ENCODE peak calls at places on chromosomes 5 and 9, in five cellular contexts. One of them, this sample, is unnamed.

GRCh38 chr9:136656339-136656738 is 6.4 kb upstream of the EGFL7 start:
- DNase-seq in KG1: no peak
- DNase-seq in GM13976: no peak
- DNase-seq in fibroblast of lung: no peak
- DNase-seq in RWPE1: no peak
- DNase-seq in this sample: no peak

GRCh38 chr9:106945727-106946690 is 83.0 kb downstream of the ZNF462 start:
- DNase-seq in KG1: no peak
- DNase-seq in GM13976: no peak
- DNase-seq in RWPE1: no peak
- DNase-seq in fibroblast of lung: peak
- DNase-seq in this sample: no peak

GRCh38 chr9:82109626-82110025 is 121.1 kb downstream of the SPATA31D1 start:
- DNase-seq in GM13976: no peak
- DNase-seq in KG1: no peak
- DNase-seq in RWPE1: no peak
- DNase-seq in fibroblast of lung: peak
- DNase-seq in this sample: no peak

GRCh38 chr5:172373680-172374079 is 80.6 kb downstream of the SH3PXD2B start:
- DNase-seq in RWPE1: peak
- DNase-seq in GM13976: no peak
- DNase-seq in KG1: no peak
- DNase-seq in fibroblast of lung: no peak
- DNase-seq in this sample: no peak

GRCh38 chr5:75020016-75020656 is 32.2 kb downstream of the GCNT4 start:
- DNase-seq in RWPE1: no peak
- DNase-seq in GM13976: no peak
- DNase-seq in KG1: no peak
- DNase-seq in fibroblast of lung: no peak
- DNase-seq in this sample: no peak

GRCh38 chr9:89048611-89049010 is 57.3 kb downstream of the S1PR3 start:
- DNase-seq in fibroblast of lung: no peak
- DNase-seq in RWPE1: no peak
- DNase-seq in KG1: no peak
- DNase-seq in GM13976: no peak
- DNase-seq in this sample: no peak

GRCh38 chr9:114231218-114232090 is 76.1 kb downstream of the COL27A1 start:
- DNase-seq in GM13976: no peak
- DNase-seq in RWPE1: no peak
- DNase-seq in KG1: no peak
- DNase-seq in fibroblast of lung: no peak
- DNase-seq in this sample: no peak

GRCh38 chr9:129569506-129570449 is 51.1 kb downstream of the C9orf50 start:
- DNase-seq in fibroblast of lung: peak
- DNase-seq in KG1: no peak
- DNase-seq in RWPE1: no peak
- DNase-seq in GM13976: no peak
- DNase-seq in this sample: peak

GRCh38 chr5:34685485-34686197 is 29.5 kb downstream of the RAI14 start:
- DNase-seq in RWPE1: no peak
- DNase-seq in GM13976: no peak
- DNase-seq in KG1: no peak
- DNase-seq in fibroblast of lung: peak
- DNase-seq in this sample: no peak

GRCh38 chr5:68419637-68420452 is 204.3 kb downstream of the PIK3R1 start:
- DNase-seq in KG1: no peak
- DNase-seq in GM13976: no peak
- DNase-seq in fibroblast of lung: no peak
- DNase-seq in RWPE1: peak
- DNase-seq in this sample: no peak

GRCh38 chr9:125990793-125991220 is 243.6 kb downstream of the PBX3 start:
- DNase-seq in GM13976: no peak
- DNase-seq in fibroblast of lung: no peak
- DNase-seq in KG1: no peak
- DNase-seq in RWPE1: no peak
- DNase-seq in this sample: no peak

GRCh38 chr5:7446913-7447312 is 51.0 kb downstream of the ADCY2 start:
- DNase-seq in KG1: no peak
- DNase-seq in fibroblast of lung: no peak
- DNase-seq in GM13976: no peak
- DNase-seq in RWPE1: no peak
- DNase-seq in this sample: no peak

GRCh38 chr5:179841621-179842020 is 17.0 kb downstream of the MRNIP start:
- DNase-seq in RWPE1: no peak
- DNase-seq in KG1: no peak
- DNase-seq in GM13976: no peak
- DNase-seq in fibroblast of lung: no peak
- DNase-seq in this sample: no peak

This sample was measured in SW480.